ENCODE peak calls at places on chromosomes 6 and 20, in seven cellular contexts. Q, E, D, X, Y, O and T are unnamed samples.

GRCh38 chr6:164142312-164142711 is 727.8 kb downstream of the QKI start:
- DNase-seq in Q (no peak), E (no peak), D (no peak), X (no peak), Y (no peak), O (no peak), T (no peak)

GRCh38 chr20:38725959-38726848 is 1.9 kb downstream of the SLC32A1 start:
- DNase-seq in Q (peak; percentile 46), E (peak; percentile 39), D (no peak), X (no peak), Y (no peak), O (peak; percentile 74), T (no peak)

GRCh38 chr20:59891581-59891980 is 41.9 kb downstream of the SYCP2 start:
- DNase-seq in Q (no peak), E (no peak), D (no peak), X (no peak), Y (no peak), O (no peak), T (no peak)

GRCh38 chr6:17730078-17730704 is 23.5 kb upstream of the NUP153 start:
- DNase-seq in Q (no peak), E (no peak), D (no peak), X (no peak), Y (no peak), O (no peak), T (no peak)

GRCh38 chr6:82959385-82959941 is 106.2 kb downstream of the UBE3D start:
- DNase-seq in Q (no peak), E (peak; percentile 35), D (no peak), X (no peak), Y (no peak), O (no peak), T (no peak)

GRCh38 chr6:136437246-136437645 is 113.0 kb downstream of the MAP7 start:
- DNase-seq in Q (no peak), E (no peak), D (no peak), X (no peak), Y (no peak), O (no peak), T (no peak)

GRCh38 chr6:164396071-164397047 is 913.0 kb downstream of the C6orf118 start:
- DNase-seq in Q (no peak), E (no peak), D (no peak), X (no peak), Y (no peak), O (no peak), T (no peak)

GRCh38 chr6:45728674-45729073 is 287.0 kb downstream of the CLIC5 start:
- DNase-seq in Q (no peak), E (peak; percentile 81), D (no peak), X (no peak), Y (no peak), O (no peak), T (no peak)

GRCh38 chr6:105986998-105987397 is 99.1 kb upstream of the PRDM1 start:
- DNase-seq in Q (no peak), E (no peak), D (no peak), X (no peak), Y (no peak), O (no peak), T (no peak)

GRCh38 chr20:61937146-61937962 is 128.3 kb downstream of the TAF4 start:
- DNase-seq in Q (no peak), E (no peak), D (no peak), X (no peak), Y (no peak), O (no peak), T (no peak)

GRCh38 chr6:133923938-133924593 is 29.0 kb upstream of the TBPL1 start:
- DNase-seq in Q (peak; percentile 56), E (peak; percentile 90), D (peak; percentile 37), X (peak; percentile 45), Y (peak; percentile 84), O (peak; percentile 49), T (peak; percentile 12)

GRCh38 chr6:150254671-150255228 is 111.9 kb downstream of the PPP1R14C start:
- DNase-seq in Q (no peak), E (no peak), D (no peak), X (peak; percentile 75), Y (no peak), O (no peak), T (no peak)

GRCh38 chr6:39666706-39667489 is 58.3 kb downstream of the KIF6 start:
- DNase-seq in Q (no peak), E (no peak), D (no peak), X (no peak), Y (no peak), O (no peak), T (no peak)

GRCh38 chr20:47360489-47361267 is 4.2 kb upstream of the ZMYND8 start:
- DNase-seq in Q (peak; percentile 91), E (peak; percentile 96), D (no peak), X (peak; percentile 70), Y (no peak), O (no peak), T (no peak)

GRCh38 chr20:35174458-35175216 is 2.8 kb downstream of the PROCR start:
- DNase-seq in Q (peak; percentile 42), E (no peak), D (no peak), X (no peak), Y (peak; percentile 85), O (no peak), T (no peak)

GRCh38 chr6:67475700-67476099 is 1159.4 kb upstream of the ADGRB3 start:
- DNase-seq in Q (no peak), E (no peak), D (no peak), X (no peak), Y (no peak), O (no peak), T (no peak)

GRCh38 chr6:147382945-147383554 is 125.4 kb upstream of the SAMD5 start:
- DNase-seq in Q (no peak), E (peak; percentile 69), D (no peak), X (no peak), Y (peak; percentile 52), O (no peak), T (no peak)

GRCh38 chr6:87436435-87436834 is 28.7 kb downstream of the CFAP206 start:
- DNase-seq in Q (no peak), E (peak; percentile 84), D (peak; percentile 15), X (peak; percentile 8), Y (peak; percentile 81), O (peak; percentile 29), T (no peak)

GRCh38 chr20:2521369-2522305 is 12.9 kb upstream of the ZNF343 start:
- DNase-seq in Q (peak; percentile 56), E (peak; percentile 61), D (peak; percentile 42), X (no peak), Y (peak; percentile 53), O (peak; percentile 74), T (no peak)

GRCh38 chr20:20832715-20833114 is 120.3 kb upstream of the RALGAPA2 start:
- DNase-seq in Q (no peak), E (no peak), D (no peak), X (no peak), Y (no peak), O (no peak), T (no peak)

GRCh38 chr20:61886721-61887658 is 178.7 kb downstream of the TAF4 start:
- DNase-seq in Q (peak; percentile 58), E (peak; percentile 31), D (no peak), X (no peak), Y (peak; percentile 33), O (peak; percentile 23), T (no peak)

GRCh38 chr20:17827759-17828559 is 128.2 kb downstream of the BANF2 start:
- DNase-seq in Q (no peak), E (no peak), D (no peak), X (no peak), Y (no peak), O (no peak), T (no peak)

GRCh38 chr20:14622796-14623195 is 285.4 kb upstream of the FLRT3 start:
- DNase-seq in Q (no peak), E (peak; percentile 79), D (no peak), X (no peak), Y (peak; percentile 25), O (no peak), T (no peak)

GRCh38 chr20:57032847-57033246 is 233.6 kb downstream of the BMP7 start:
- DNase-seq in Q (no peak), E (no peak), D (no peak), X (no peak), Y (no peak), O (no peak), T (no peak)

GRCh38 chr6:82608365-82608764 is 244.7 kb downstream of the TPBG start:
- DNase-seq in Q (no peak), E (no peak), D (no peak), X (no peak), Y (no peak), O (no peak), T (no peak)

GRCh38 chr20:62550087-62550565 is 74.3 kb upstream of the GATA5 start:
- DNase-seq in Q (peak; percentile 57), E (no peak), D (no peak), X (no peak), Y (no peak), O (no peak), T (no peak)